ENCODE peak calls at places on chromosome 18, in ten cellular contexts. H, Z, V, I, S, T, K, G, A and D are unnamed samples.

GRCh38 chr18:36322408-36322728 is 24.9 kb downstream of the FHOD3 start:
- DNase-seq in H (no peak), Z (no peak), V (no peak), I (no peak), S (no peak), T (no peak), K (no peak), G (no peak), A (no peak), D (no peak)

GRCh38 chr18:77339623-77340022 is 90.0 kb downstream of the GALR1 start:
- DNase-seq in H (no peak), Z (no peak), V (no peak), I (no peak), S (no peak), T (no peak), K (no peak), G (no peak), A (no peak), D (no peak)

GRCh38 chr18:49301608-49302007 is 158.8 kb downstream of the DYM start:
- DNase-seq in H (no peak), Z (no peak), V (no peak), I (no peak), S (no peak), T (no peak), K (no peak), G (no peak), A (no peak), D (no peak)

GRCh38 chr18:76212958-76213357 is 282.1 kb downstream of the ZNF516 start:
- DNase-seq in H (no peak), Z (no peak), V (peak; percentile 83), I (no peak), S (no peak), T (no peak), K (no peak), G (no peak), A (no peak), D (no peak)

GRCh38 chr18:44474067-44474411 is 206.6 kb upstream of the SETBP1 start:
- DNase-seq in H (no peak), Z (no peak), V (no peak), I (no peak), S (no peak), T (no peak), K (no peak), G (no peak), A (no peak), D (no peak)

GRCh38 chr18:50469380-50469781 is 90.5 kb upstream of the MAPK4 start:
- DNase-seq in H (no peak), Z (peak; percentile 60), V (no peak), I (no peak), S (no peak), T (no peak), K (peak; percentile 46), G (peak; percentile 11), A (peak; percentile 79), D (no peak)

GRCh38 chr18:68467966-68468365 is 246.9 kb downstream of the TMX3 start:
- DNase-seq in H (no peak), Z (no peak), V (peak; percentile 86), I (no peak), S (no peak), T (no peak), K (no peak), G (no peak), A (no peak), D (no peak)

GRCh38 chr18:2981212-2981728 is 31.7 kb downstream of the LPIN2 start:
- DNase-seq in H (no peak), Z (no peak), V (no peak), I (no peak), S (no peak), T (no peak), K (peak; percentile 72), G (no peak), A (no peak), D (no peak)

GRCh38 chr18:10131036-10131774 is 217.4 kb downstream of the VAPA start:
- DNase-seq in H (no peak), Z (no peak), V (no peak), I (no peak), S (no peak), T (no peak), K (no peak), G (no peak), A (no peak), D (no peak)

GRCh38 chr18:73577365-73577764 is 570.3 kb downstream of the FBXO15 start:
- DNase-seq in H (no peak), Z (no peak), V (no peak), I (no peak), S (no peak), T (no peak), K (no peak), G (no peak), A (no peak), D (no peak)

GRCh38 chr18:26655010-26655613 is 106.8 kb upstream of the KCTD1 start:
- DNase-seq in H (peak; percentile 21), Z (no peak), V (no peak), I (no peak), S (no peak), T (no peak), K (peak; percentile 6), G (no peak), A (no peak), D (no peak)

GRCh38 chr18:67517224-67517765 is 775 bp upstream of the DSEL start:
- DNase-seq in H (no peak), Z (peak; percentile 20), V (no peak), I (peak; percentile 20), S (peak; percentile 43), T (no peak), K (no peak), G (no peak), A (peak; percentile 65), D (no peak)

GRCh38 chr18:74718312-74718711 is 120.6 kb downstream of the ZNF407 start:
- DNase-seq in H (no peak), Z (no peak), V (no peak), I (no peak), S (no peak), T (no peak), K (no peak), G (no peak), A (no peak), D (no peak)

GRCh38 chr18:79531386-79531785 is 135.7 kb downstream of the NFATC1 start:
- DNase-seq in H (no peak), Z (no peak), V (no peak), I (no peak), S (peak; percentile 21), T (no peak), K (no peak), G (no peak), A (no peak), D (peak; percentile 10)

DNA sequence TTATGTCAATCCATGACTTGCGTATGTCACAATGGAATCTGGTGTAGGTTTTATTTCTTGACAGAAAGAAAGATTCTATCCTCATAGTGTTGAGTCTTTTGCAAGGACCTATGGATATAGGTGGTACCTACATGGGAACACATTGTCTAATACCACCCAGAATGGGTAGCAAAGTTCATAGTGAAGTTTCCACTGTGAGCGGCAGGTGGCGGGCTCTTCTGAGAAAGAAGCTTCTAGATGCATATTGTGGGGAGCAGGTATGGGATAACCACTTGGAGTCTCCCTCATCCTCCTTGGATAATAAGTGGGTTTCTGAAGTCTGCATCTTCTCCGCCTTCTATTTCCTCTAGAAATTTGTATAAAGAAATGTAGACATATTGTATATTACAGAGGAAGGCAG is 44.9 kb downstream of the LINC00305 start:
- DNase-seq in H (no peak), Z (no peak), V (no peak), I (no peak), S (no peak), T (no peak), K (no peak), G (no peak), A (no peak), D (no peak)
- TF ChIP-seq CTCF in H (no peak), Z (no peak), V (no peak), I (no peak), S (no peak), T (no peak), K (no peak), G (no peak), A (no peak), D (no peak)

GRCh38 chr18:24989760-24990547 is 362.0 kb downstream of the ZNF521 start:
- DNase-seq in H (no peak), Z (no peak), V (no peak), I (no peak), S (no peak), T (no peak), K (no peak), G (no peak), A (no peak), D (no peak)
- TF ChIP-seq CTCF in H (no peak), Z (no peak), V (no peak), I (no peak), S (no peak), T (no peak), K (no peak), G (no peak), A (no peak), D (no peak)

DNA sequence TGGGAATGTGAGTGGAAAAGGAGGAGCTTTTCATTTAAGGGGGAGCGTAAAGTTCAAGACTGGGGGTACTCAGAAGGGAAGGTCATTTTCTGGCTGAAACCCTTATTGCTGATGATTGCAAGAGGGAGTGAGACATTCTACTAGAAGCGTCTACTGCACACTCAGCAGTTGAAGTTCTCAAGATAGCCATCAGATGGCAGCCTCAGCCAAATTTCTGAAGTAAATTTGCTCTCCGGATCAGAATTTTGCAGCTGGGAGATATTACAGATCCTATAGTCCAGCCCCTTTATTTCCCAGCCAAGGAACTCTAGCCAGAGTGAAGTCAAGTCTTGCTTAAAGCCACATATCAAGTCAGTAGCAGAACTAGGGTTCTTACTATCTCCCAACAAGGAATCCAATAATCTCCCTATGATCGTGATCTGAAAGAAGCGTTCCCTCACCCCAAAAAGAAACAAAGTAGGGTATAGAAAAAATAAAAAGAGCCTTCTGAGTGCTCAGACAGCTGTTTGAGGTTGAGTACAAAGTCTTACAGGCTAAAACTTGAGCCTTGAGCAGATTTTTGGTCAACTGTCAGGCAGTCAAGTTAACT is 24.0 kb downstream of the RAX start:
- DNase-seq in H (peak; percentile 28), Z (no peak), V (peak; percentile 70), I (peak; percentile 49), S (no peak), T (peak; percentile 53), K (peak; percentile 60), G (no peak), A (no peak), D (no peak)
- TF ChIP-seq CTCF in H (peak; percentile 58), Z (peak; percentile 76), V (peak; percentile 77), I (peak; percentile 70), S (peak; percentile 71), T (peak; percentile 73), K (peak; percentile 93), G (peak; percentile 54), A (peak; percentile 17), D (peak; percentile 34)

GRCh38 chr18:28359177-28359576 is 182.2 kb upstream of the CDH2 start:
- DNase-seq in H (no peak), Z (no peak), V (no peak), I (no peak), S (no peak), T (no peak), K (peak; percentile 85), G (no peak), A (no peak), D (no peak)

DNA sequence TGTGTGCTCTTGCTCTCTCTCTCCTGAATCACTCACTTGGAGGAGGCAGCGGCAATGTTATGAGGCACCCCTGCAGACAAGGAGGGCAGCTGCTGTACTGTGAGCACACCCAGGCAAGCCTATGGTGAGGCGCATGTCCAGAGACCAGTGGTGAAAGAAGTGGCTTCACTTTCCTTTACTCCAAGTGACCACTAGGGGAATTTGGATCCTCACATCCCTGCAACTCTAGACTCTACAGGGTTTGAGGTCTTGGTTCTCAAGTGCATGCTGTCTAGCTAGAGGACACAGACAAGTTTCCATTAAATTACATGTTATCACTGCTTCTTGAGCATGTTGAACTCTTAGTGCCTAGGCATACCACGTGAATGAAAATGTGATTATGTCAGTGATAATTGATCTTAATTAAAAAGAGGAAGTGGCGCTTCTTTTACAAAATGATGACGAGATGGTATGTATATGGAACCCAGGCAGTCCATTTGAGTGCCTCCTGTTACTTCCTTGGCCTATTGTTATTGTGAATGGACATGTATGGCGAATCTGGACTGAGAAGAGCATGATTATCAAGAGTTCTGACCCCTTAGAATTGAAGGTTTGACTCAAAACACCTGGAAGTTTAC is 181.0 kb upstream of the CDH2 start:
- DNase-seq in H (no peak), Z (no peak), V (no peak), I (no peak), S (no peak), T (no peak), K (peak; percentile 16), G (no peak), A (no peak), D (no peak)
- TF ChIP-seq CTCF in H (no peak), Z (peak; percentile 14), V (peak; percentile 18), I (no peak), S (no peak), T (no peak), K (no peak), G (no peak), A (no peak), D (no peak)